ENCODE peak calls at places on chromosomes 6 and 20, in four cellular contexts. W is GM12878, I is H1, S is K562. K is an unnamed sample.
A peak's percentile ranks its signal among the peaks of the same experiment; 100 is the strongest.

GRCh38 chr20:25750765-25751696 is 54.4 kb upstream of the ZNF337 start:
- DNase-seq in W (peak; percentile 9), I (no peak), S (peak; percentile 84), K (peak; percentile 83)

GRCh38 chr6:51865176-51865575 is 222.2 kb downstream of the PKHD1 start:
- DNase-seq in W (no peak), I (no peak), S (no peak), K (no peak)

GRCh38 chr6:39938773-39939381 is 4.6 kb upstream of the MOCS1 start:
- DNase-seq in W (no peak), I (no peak), S (no peak), K (no peak)

GRCh38 chr6:41077536-41077935 is 4.8 kb downstream of the NFYA start:
- DNase-seq in I (no peak), W (no peak), S (no peak), K (no peak)

GRCh38 chr6:160215232-160215631 is 43.4 kb downstream of the SLC22A2 start:
- DNase-seq in W (no peak), S (no peak), I (no peak), K (no peak)

GRCh38 chr6:30570760-30571084 is 520 bp upstream of the ABCF1 start:
- DNase-seq in W (no peak), I (no peak), S (peak; percentile 46), K (peak; percentile 20)

GRCh38 chr20:14992961-14993360 is 655.5 kb upstream of the FLRT3 start:
- DNase-seq in W (no peak), S (no peak), I (no peak), K (peak; percentile 43)

GRCh38 chr6:142642651-142643050 is 302.3 kb downstream of the HIVEP2 start:
- DNase-seq in W (no peak), I (no peak), S (no peak), K (no peak)

GRCh38 chr6:140225587-140226438 is 851.4 kb upstream of the CITED2 start:
- DNase-seq in W (no peak), I (no peak), S (no peak), K (no peak)

GRCh38 chr20:24303393-24303792 is 166.0 kb upstream of the SYNDIG1 start:
- DNase-seq in S (no peak), W (no peak), I (no peak), K (no peak)
- TF ChIP-seq GABPA in S (no peak), W (no peak), I (no peak), K (no peak)

GRCh38 chr6:33147807-33148666 is 44.2 kb downstream of the COL11A2 start:
- DNase-seq in S (no peak), W (no peak), I (no peak), K (peak; percentile 63)
- TF ChIP-seq GABPA in S (no peak), W (no peak), I (no peak), K (no peak)

GRCh38 chr20:49982072-49982345 is 771 bp upstream of the SNAI1 start:
- DNase-seq in S (no peak), W (no peak), I (no peak), K (no peak)

GRCh38 chr20:49983123-49983847 is 505 bp downstream of the SNAI1 start:
- DNase-seq in I (no peak), W (no peak), S (peak; percentile 70), K (peak; percentile 62)

GRCh38 chr20:49981218-49982071 is 1.3 kb upstream of the SNAI1 start:
- DNase-seq in I (no peak), W (no peak), S (no peak), K (no peak)

GRCh38 chr20:49983848-49984408 is 1.1 kb downstream of the SNAI1 start:
- DNase-seq in W (no peak), S (peak; percentile 51), I (no peak), K (peak; percentile 61)

DNA sequence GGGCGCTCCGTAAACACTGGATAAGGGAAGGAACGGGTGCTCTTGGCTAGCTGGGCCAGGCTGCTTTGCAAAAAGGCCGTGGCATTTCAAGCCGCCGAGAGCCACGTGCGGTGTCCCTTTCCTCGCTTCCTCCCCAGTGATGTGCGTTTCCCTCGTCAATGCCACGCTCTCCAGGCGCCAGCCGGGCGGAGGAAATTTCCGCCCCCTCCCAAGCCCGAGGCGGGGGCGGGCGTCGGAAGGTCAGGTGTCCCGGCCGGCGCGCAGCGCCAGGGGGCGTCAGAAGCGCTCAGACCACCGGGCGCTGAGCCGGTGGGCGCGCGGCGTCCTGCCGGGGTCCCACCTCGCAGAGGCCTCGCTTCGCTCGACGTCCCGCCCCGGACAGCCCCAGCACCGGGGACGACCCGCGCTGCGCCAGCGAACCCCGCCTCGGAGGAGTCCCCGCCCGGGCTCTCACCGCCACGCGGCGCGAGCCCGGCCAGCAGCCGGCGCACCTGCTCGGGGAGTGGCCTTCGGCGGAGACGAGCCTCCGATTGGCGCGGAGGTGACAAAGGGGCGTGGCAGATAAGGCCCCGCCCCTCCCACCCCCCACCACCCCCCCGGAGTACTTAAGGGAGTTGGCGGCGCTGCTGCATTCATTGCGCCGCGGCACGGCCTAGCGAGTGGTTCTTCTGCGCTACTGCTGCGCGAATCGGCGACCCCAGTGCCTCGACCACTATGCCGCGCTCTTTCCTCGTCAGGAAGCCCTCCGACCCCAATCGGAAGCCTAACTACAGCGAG is at the start of gene SNAI1:
- DNase-seq in S (peak; percentile 93), W (peak; percentile 32), I (peak; percentile 87), K (peak; percentile 98)
- TF ChIP-seq GABPA in S (peak; percentile 32), W (no peak), I (no peak), K (no peak)

GRCh38 chr6:87938287-87938686 is 109.4 kb upstream of the SPACA1 start:
- DNase-seq in S (no peak), W (no peak), I (no peak), K (no peak)
- TF ChIP-seq GABPA in S (no peak), W (no peak), I (no peak), K (no peak)

GRCh38 chr6:26494117-26494516 is 6.0 kb upstream of the BTN1A1 start:
- DNase-seq in W (no peak), S (no peak), I (no peak), K (no peak)

GRCh38 chr6:26490576-26490964 is 9.5 kb upstream of the BTN1A1 start:
- DNase-seq in W (no peak), S (no peak), I (no peak), K (no peak)

GRCh38 chr6:26489926-26490575 is 10.1 kb upstream of the BTN1A1 start:
- DNase-seq in S (no peak), W (no peak), I (no peak), K (no peak)

GRCh38 chr6:26491604-26492003 is 8.5 kb upstream of the BTN1A1 start:
- DNase-seq in W (no peak), S (no peak), I (no peak), K (no peak)

GRCh38 chr6:26493258-26493657 is 6.8 kb upstream of the BTN1A1 start:
- DNase-seq in I (no peak), W (no peak), S (peak; percentile 51), K (no peak)
- TF ChIP-seq GABPA in I (no peak), W (no peak), S (no peak), K (no peak)

DNA sequence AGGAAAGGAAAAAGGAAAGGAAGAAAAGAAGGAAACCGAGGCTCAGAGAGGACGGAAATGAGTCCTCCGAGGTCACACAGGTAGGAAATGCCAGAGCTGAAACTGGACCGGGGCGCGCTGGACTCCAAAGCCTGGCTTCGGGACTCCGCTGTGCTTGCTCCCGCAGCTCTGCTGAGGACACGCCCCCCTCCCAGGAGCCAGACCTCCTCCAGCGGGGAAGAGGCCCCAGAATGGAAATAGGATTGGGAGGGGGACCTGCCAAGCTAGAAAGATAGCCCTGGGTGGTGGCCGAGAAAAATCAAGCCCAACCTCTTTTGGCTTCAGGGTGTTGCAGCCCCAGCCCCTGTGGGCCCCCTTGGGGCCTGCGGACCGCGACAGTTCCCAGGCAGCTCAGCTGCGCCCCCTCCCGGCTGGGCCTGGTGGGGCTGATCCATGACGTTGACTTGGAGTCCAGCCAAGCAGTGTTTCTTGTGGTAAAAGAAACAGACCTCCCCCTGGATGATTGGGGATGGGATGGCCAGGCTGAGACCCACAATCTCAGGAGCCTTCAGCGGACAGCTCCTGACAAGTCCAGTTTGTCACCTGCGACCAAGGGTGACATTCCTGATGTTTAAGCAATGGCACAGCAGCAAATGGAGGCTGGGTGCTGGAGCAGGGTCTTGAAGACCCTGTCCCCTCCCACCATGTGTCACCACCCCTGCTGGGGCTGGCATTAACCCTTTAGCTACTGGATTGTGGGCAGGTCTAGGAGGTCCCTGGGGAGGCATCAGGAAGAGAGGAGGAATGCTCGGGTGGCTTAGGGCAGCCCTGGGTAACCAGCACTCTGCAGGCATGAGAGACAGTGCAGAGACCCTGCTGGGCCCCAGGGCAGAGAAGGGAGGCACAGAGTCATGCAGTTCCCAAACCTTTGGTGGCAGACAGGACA is 55.4 kb downstream of the RIPOR3 start:
- DNase-seq in I (peak; percentile 99), S (peak; percentile 94), W (no peak), K (peak; percentile 86)
- TF ChIP-seq GABPA in I (no peak), S (no peak), W (no peak), K (no peak)

GRCh38 chr20:37223053-37223452 is 38.6 kb downstream of the GHRH start:
- DNase-seq in I (no peak), S (no peak), W (no peak), K (no peak)
- TF ChIP-seq GABPA in I (no peak), S (no peak), W (no peak), K (no peak)

GRCh38 chr6:137589067-137589848 is 95.1 kb upstream of the OLIG3 start:
- DNase-seq in I (peak; percentile 65), W (peak; percentile 74), S (peak; percentile 69), K (peak; percentile 29)
- TF ChIP-seq GABPA in I (no peak), W (no peak), S (no peak), K (no peak)